ENCODE peak calls at places on chromosomes 6 and 20, in six cellular contexts. L is lung, Q is spleen, X is mammary epithelial cell, I is ovary, E is uterus. Y is an unnamed sample.
A peak's percentile ranks its signal among the peaks of the same experiment; 100 is the strongest.

GRCh38 chr6:118174071-118174470 is 267.0 kb downstream of the SLC35F1 start:
- DNase-seq in L (no peak), Q (no peak), X (no peak), I (no peak), E (no peak), Y (no peak)

GRCh38 chr6:3869284-3869631 is 20.1 kb downstream of the FAM50B start:
- DNase-seq in L (no peak), Q (no peak), X (no peak), I (no peak), E (no peak), Y (no peak)

GRCh38 chr6:168730931-168731716 is 290.1 kb downstream of the SMOC2 start:
- DNase-seq in L (no peak), Q (no peak), X (no peak), I (no peak), E (no peak), Y (no peak)

GRCh38 chr20:24208652-24209051 is 220.1 kb upstream of the GGTLC1 start:
- DNase-seq in L (no peak), Q (no peak), X (no peak), I (no peak), E (no peak), Y (no peak)

GRCh38 chr6:122429328-122429727 is 29.9 kb downstream of the HSF2 start:
- DNase-seq in L (no peak), Q (no peak), X (no peak), I (no peak), E (no peak), Y (no peak)

GRCh38 chr6:111997078-111997862 is 56.6 kb upstream of the CCN6 start:
- DNase-seq in L (peak; percentile 82), Q (peak; percentile 93), X (peak; percentile 73), I (peak; percentile 83), E (peak; percentile 86), Y (peak; percentile 77)

GRCh38 chr20:37381621-37382538 is 35.9 kb downstream of the SRC start:
- DNase-seq in L (no peak), Q (peak; percentile 66), X (no peak), I (peak; percentile 36), E (no peak), Y (no peak)

GRCh38 chr20:39773380-39774000 is 811.3 kb downstream of the DHX35 start:
- DNase-seq in L (no peak), Q (no peak), X (no peak), I (no peak), E (no peak), Y (no peak)

GRCh38 chr6:45351667-45352066 is 23.5 kb downstream of the RUNX2 start:
- DNase-seq in L (no peak), Q (no peak), X (no peak), I (no peak), E (no peak), Y (no peak)

GRCh38 chr6:169847773-169848380 is 96.5 kb downstream of the ERMARD start:
- DNase-seq in L (no peak), Q (peak; percentile 56), X (no peak), I (no peak), E (no peak), Y (no peak)

GRCh38 chr6:72954736-72955135 is 270.6 kb downstream of the KHDC1L start:
- DNase-seq in L (no peak), Q (no peak), X (no peak), I (no peak), E (no peak), Y (no peak)

GRCh38 chr20:45036044-45036755 is 64.7 kb downstream of the KCNS1 start:
- DNase-seq in L (no peak), Q (no peak), X (peak; percentile 74), I (no peak), E (peak; percentile 34), Y (no peak)

GRCh38 chr6:155400022-155400965 is 55.3 kb downstream of the NOX3 start:
- DNase-seq in L (no peak), Q (no peak), X (no peak), I (no peak), E (no peak), Y (no peak)

GRCh38 chr6:34731393-34732060 is 25.8 kb upstream of the SNRPC start:
- DNase-seq in L (no peak), Q (no peak), X (peak; percentile 25), I (no peak), E (no peak), Y (no peak)

GRCh38 chr6:108999428-108999827 is 95.2 kb downstream of the SESN1 start:
- DNase-seq in L (no peak), Q (no peak), X (no peak), I (no peak), E (no peak), Y (no peak)

GRCh38 chr6:33000053-33000452 is 9.3 kb downstream of the HLA-DOA start:
- DNase-seq in L (no peak), Q (no peak), X (peak; percentile 29), I (no peak), E (no peak), Y (no peak)

GRCh38 chr20:51750770-51751388 is 17.3 kb downstream of the ATP9A start:
- DNase-seq in L (no peak), Q (no peak), X (no peak), I (no peak), E (no peak), Y (no peak)

GRCh38 chr6:32439708-32440214 is at the start of gene HLA-DRA:
- DNase-seq in L (peak; percentile 62), Q (no peak), X (peak; percentile 17), I (no peak), E (peak; percentile 13), Y (no peak)

DNA sequence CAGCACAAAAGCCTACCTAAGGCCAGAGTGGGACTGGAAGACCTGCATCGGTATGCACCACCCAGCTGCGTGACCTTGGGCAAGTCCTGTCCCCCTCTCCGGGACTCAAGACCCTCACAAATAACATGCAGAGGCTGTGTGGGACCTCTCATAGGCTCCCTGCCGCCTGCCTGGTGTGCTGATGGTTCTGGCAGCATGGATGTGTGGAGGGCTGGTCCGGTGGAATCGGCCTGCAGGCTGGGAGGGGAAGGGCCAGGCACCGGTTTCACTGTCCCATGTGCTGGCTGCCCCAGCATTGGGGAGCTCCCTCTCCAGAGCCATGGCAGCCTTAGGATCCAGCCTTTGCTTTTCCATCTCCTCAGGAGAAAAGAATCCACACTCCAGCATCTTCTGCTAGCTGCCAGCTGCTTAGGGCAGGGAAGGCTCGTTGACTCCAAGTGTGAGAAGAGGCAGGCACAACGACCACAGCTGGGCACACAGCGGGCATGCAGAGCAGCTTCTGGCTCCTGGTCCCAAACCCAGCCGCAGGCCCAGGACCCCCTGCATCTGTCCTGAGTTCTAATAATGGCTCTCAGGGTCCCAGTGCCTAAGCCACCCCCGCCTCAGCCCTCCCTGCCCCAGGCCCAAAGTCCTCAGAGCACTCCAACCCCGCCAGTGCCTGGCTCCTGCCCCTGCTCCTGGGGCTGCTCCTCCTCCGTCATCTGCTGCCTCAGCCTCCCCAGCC is 32.5 kb downstream of the TFEB start:
- DNase-seq in L (no peak), Q (peak; percentile 67), X (no peak), I (no peak), E (no peak), Y (no peak)
- H3K4me1 ChIP-seq in L (peaks cover 19% of the 10 kb centered on the region), Q (peaks cover 98% of the 10 kb centered on the region), X (peaks cover 44% of the 10 kb centered on the region), I (peaks cover 5% of the 10 kb centered on the region), E (no peaks in the 10 kb centered on the region), Y (peaks cover 5% of the 10 kb centered on the region)

GRCh38 chr20:754904-755303 is 13.4 kb downstream of the SLC52A3 start:
- DNase-seq in L (no peak), Q (peak; percentile 15), X (no peak), I (no peak), E (no peak), Y (no peak)
- H3K27ac ChIP-seq in L (no peak overlapping the region), Q (no peak overlapping the region), X (no peak overlapping the region), I (no peak overlapping the region), E (no peak overlapping the region), Y (no peak overlapping the region)

DNA sequence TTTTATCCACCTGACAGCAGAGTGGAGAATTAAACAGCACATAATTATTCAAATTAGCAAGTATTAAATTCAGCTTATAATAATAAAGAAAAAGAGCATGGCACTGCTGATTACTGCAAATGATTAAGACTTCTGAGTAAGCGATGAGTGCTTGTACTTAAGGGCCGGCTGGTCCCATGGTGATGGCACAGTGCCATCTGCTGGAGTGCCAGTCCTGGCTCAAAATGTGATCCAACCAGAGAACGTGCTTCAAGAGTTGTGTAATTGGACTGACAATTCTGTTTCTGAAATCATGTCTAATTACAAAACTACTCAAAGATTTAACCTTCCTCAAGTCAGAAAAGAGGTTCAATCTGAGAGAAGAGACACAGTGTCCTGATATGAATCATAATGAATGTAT is 181.6 kb upstream of the RGS17 start:
- DNase-seq in L (peak; percentile 74), Q (no peak), X (peak; percentile 68), I (no peak), E (no peak), Y (peak; percentile 59)
- TF ChIP-seq CTCF in L (no peak), Q (no peak), X (peak; percentile 56), I (no peak), E (no peak), Y (no peak)

GRCh38 chr20:36262440-36262839 is 26.2 kb downstream of the AAR2 start:
- DNase-seq in L (no peak), Q (no peak), X (no peak), I (no peak), E (no peak), Y (no peak)

GRCh38 chr20:36260316-36260715 is 24.0 kb downstream of the AAR2 start:
- DNase-seq in L (no peak), Q (no peak), X (no peak), I (no peak), E (no peak), Y (no peak)

GRCh38 chr20:36255445-36255844 is 19.2 kb downstream of the AAR2 start:
- DNase-seq in L (no peak), Q (no peak), X (no peak), I (no peak), E (no peak), Y (no peak)

GRCh38 chr20:36261389-36262105 is 25.3 kb downstream of the AAR2 start:
- DNase-seq in L (no peak), Q (no peak), X (no peak), I (no peak), E (no peak), Y (no peak)

DNA sequence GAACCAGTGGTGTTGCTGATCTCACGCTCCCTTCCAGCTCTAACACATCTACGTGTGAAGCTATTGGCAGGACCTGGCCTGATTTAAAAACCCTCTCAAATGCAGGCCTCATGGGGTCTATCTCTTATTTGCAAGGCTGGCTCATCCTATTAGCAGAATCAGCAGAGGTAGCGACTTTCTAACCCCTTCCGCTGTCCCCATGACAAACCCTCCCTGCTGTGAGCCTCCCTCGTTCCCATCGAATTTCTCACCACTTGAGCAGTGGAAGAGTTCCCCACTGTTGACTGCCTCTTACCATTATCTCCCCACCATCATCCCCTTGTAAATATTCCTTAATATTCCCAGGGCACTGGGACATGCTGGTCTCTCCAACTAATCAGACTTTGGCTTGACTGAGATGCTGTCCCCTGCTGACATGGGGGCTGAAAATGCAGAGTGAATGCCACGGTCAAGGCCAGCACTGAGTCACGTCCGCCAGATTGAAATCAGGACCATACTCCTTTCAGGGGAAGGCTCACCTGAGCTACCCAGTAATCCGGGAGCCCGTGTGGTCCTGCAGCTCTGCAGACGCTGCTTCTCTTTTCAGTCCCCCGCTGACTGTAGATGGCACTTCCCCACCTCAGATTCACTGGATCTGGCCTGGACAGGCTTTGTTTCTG is 23.0 kb downstream of the AAR2 start:
- DNase-seq in L (no peak), Q (no peak), X (no peak), I (no peak), E (no peak), Y (no peak)
- H3K4me1 ChIP-seq in L (no peaks in the 10 kb centered on the region), Q (no peaks in the 10 kb centered on the region), X (no peaks in the 10 kb centered on the region), I (no peaks in the 10 kb centered on the region), E (no peaks in the 10 kb centered on the region), Y (no peaks in the 10 kb centered on the region)

Y was measured in pancreas.